ENCODE peak calls at places on chromosomes 5 and 9, in four cellular contexts. W, A, U and O are unnamed samples.

GRCh38 chr9:6566409-6567139 is 79.0 kb downstream of the GLDC start:
- DNase-seq in W (no peak), A (no peak), U (no peak), O (no peak)

GRCh38 chr5:172493906-172494305 is 39.6 kb upstream of the SH3PXD2B start:
- DNase-seq in W (no peak), A (no peak), U (no peak), O (no peak)

GRCh38 chr5:20102291-20102690 is 114.3 kb upstream of the CDH18 start:
- DNase-seq in W (no peak), A (no peak), U (no peak), O (peak; percentile 33)

GRCh38 chr9:74777136-74777879 is 110.4 kb downstream of the TRPM6 start:
- DNase-seq in W (peak; percentile 80), A (peak; percentile 76), U (peak; percentile 33), O (peak; percentile 84)

GRCh38 chr9:91060520-91061343 is 259.1 kb downstream of the SYK start:
- DNase-seq in W (no peak), A (no peak), U (no peak), O (no peak)

GRCh38 chr5:32426440-32427151 is 17.9 kb downstream of the ZFR start:
- DNase-seq in W (no peak), A (no peak), U (no peak), O (no peak)

GRCh38 chr5:120465281-120465961 is 1.3 kb downstream of the PRR16 start:
- DNase-seq in W (no peak), A (no peak), U (peak; percentile 73), O (peak; percentile 73)

GRCh38 chr9:2336055-2336454 is 285.5 kb upstream of the VLDLR start:
- DNase-seq in W (no peak), A (no peak), U (no peak), O (no peak)

GRCh38 chr5:135979510-135979909 is 24.7 kb upstream of the LECT2 start:
- DNase-seq in W (no peak), A (no peak), U (no peak), O (no peak)

GRCh38 chr5:127517110-127517479 is 345 bp upstream of the PRRC1 start:
- DNase-seq in W (no peak), A (no peak), U (no peak), O (no peak)

GRCh38 chr9:131310833-131311554 is 21.5 kb downstream of the PLPP7 start:
- DNase-seq in W (peak; percentile 40), A (peak; percentile 7), U (no peak), O (peak; percentile 18)

GRCh38 chr5:31476607-31477200 is 55.2 kb downstream of the DROSHA start:
- DNase-seq in W (no peak), A (no peak), U (no peak), O (no peak)

GRCh38 chr5:115179959-115180709 is 10.4 kb upstream of the TRIM36 start:
- DNase-seq in W (no peak), A (no peak), U (peak; percentile 94), O (peak; percentile 92)

GRCh38 chr9:114513050-114513951 is 8.0 kb upstream of the WHRN start:
- DNase-seq in W (peak; percentile 44), A (no peak), U (no peak), O (no peak)

GRCh38 chr9:111375817-111376564 is 46.0 kb upstream of the OR2K2 start:
- DNase-seq in W (no peak), A (no peak), U (no peak), O (no peak)

GRCh38 chr5:34695275-34696032 is 39.3 kb downstream of the RAI14 start:
- DNase-seq in W (no peak), A (no peak), U (no peak), O (no peak)

GRCh38 chr5:143968071-143968878 is 156.3 kb downstream of the HMHB1 start:
- DNase-seq in W (peak; percentile 69), A (peak; percentile 36), U (peak; percentile 37), O (peak; percentile 57)

GRCh38 chr9:93894691-93895079 is 60.5 kb downstream of the BARX1 start:
- DNase-seq in W (no peak), A (no peak), U (peak; percentile 8), O (no peak)

GRCh38 chr9:94606641-94607339 is 13.2 kb upstream of the FBP2 start:
- DNase-seq in W (peak; percentile 46), A (peak; percentile 69), U (no peak), O (no peak)

GRCh38 chr5:135342227-135342859 is 56.7 kb downstream of the MACROH2A1 start:
- DNase-seq in W (no peak), A (no peak), U (no peak), O (no peak)

GRCh38 chr9:75992480-75993206 is 102.2 kb downstream of the PCSK5 start:
- DNase-seq in W (no peak), A (no peak), U (no peak), O (no peak)

GRCh38 chr5:25851301-25851700 is 1187.1 kb downstream of the CDH9 start:
- DNase-seq in W (no peak), A (no peak), U (no peak), O (no peak)

GRCh38 chr9:2125909-2126308 is 110.8 kb downstream of the SMARCA2 start:
- DNase-seq in W (peak; percentile 36), A (peak; percentile 4), U (no peak), O (no peak)

GRCh38 chr9:34651876-34652602 is at the start of gene IL11RA:
- DNase-seq in W (peak; percentile 41), A (peak; percentile 33), U (no peak), O (peak; percentile 95)

GRCh38 chr5:12467799-12468198 is 563.6 kb upstream of the CTNND2 start:
- DNase-seq in W (no peak), A (no peak), U (no peak), O (no peak)

GRCh38 chr5:68141494-68141893 is 74.1 kb upstream of the PIK3R1 start:
- DNase-seq in W (peak; percentile 32), A (peak; percentile 11), U (no peak), O (no peak)

GRCh38 chr5:131795879-131796792 is 681 bp downstream of the FNIP1 start:
- DNase-seq in W (peak; percentile 49), A (peak; percentile 52), U (peak; percentile 68), O (peak; percentile 75)

GRCh38 chr9:4967521-4967920 is 17.6 kb upstream of the JAK2 start:
- DNase-seq in W (no peak), A (no peak), U (no peak), O (no peak)

GRCh38 chr9:125241863-125242739 is 958 bp upstream of the HSPA5 start:
- DNase-seq in W (no peak), A (no peak), U (peak; percentile 53), O (no peak)

GRCh38 chr5:74389531-74390305 is 250.8 kb downstream of the ENC1 start:
- DNase-seq in W (no peak), A (no peak), U (peak; percentile 24), O (no peak)

GRCh38 chr9:32989651-32990050 is 11.8 kb downstream of the APTX start:
- DNase-seq in W (no peak), A (no peak), U (no peak), O (no peak)

GRCh38 chr9:32992596-32993238 is 8.7 kb downstream of the APTX start:
- DNase-seq in W (no peak), A (no peak), U (no peak), O (no peak)

GRCh38 chr9:32986971-32987370 is 14.5 kb downstream of the APTX start:
- DNase-seq in W (no peak), A (no peak), U (no peak), O (no peak)

GRCh38 chr9:32991895-32992595 is 9.4 kb downstream of the APTX start:
- DNase-seq in W (peak; percentile 12), A (no peak), U (peak; percentile 52), O (no peak)
- H3K27ac ChIP-seq in W (no peak overlapping the region), A (no peak overlapping the region), U (peak overlapping the region; percentile 59), O (no peak overlapping the region)

GRCh38 chr5:2813678-2814077 is 62.2 kb upstream of the IRX2 start:
- DNase-seq in W (no peak), A (no peak), U (no peak), O (no peak)
- TF ChIP-seq CTCF in W (no peak), A (no peak), U (no peak), O (no peak)

DNA sequence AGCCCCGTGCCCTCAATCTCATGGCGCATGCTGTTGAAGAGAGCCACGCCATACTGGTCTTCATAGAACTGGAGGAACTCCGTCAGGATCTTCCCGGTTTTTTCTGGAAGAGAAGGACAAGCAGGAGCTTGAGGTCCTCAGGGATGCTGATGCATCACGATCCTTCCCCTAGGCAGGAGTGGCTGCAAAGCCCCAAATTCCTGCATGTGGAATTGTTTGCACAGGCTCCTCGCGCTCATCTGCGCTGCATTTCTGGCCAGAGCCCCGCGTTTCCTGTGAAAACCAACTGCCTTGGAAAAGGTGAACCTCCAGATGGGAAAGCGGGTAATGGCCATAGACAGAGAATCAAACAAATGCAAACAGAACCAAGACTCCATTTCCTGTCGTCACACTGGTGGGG is 80.4 kb downstream of the LRSAM1 start:
- DNase-seq in W (no peak), A (no peak), U (no peak), O (no peak)
- TF ChIP-seq EZH2phosphoT487 in W (no peak), A (no peak), U (no peak), O (no peak)

GRCh38 chr5:149580808-149581191 is 498 bp upstream of the ARHGEF37 start:
- DNase-seq in W (peak; percentile 58), A (no peak), U (no peak), O (no peak)
- H3K27ac ChIP-seq in W (peak overlapping the region; percentile 36), A (no peak overlapping the region), U (peak overlapping the region; percentile 73), O (no peak overlapping the region)

GRCh38 chr9:16262467-16263261 is 607.8 kb downstream of the BNC2 start:
- DNase-seq in W (peak; percentile 62), A (no peak), U (no peak), O (no peak)

GRCh38 chr9:16268037-16269010 is 602.1 kb downstream of the BNC2 start:
- DNase-seq in W (no peak), A (no peak), U (peak; percentile 76), O (no peak)

GRCh38 chr9:16267336-16268036 is 603.0 kb downstream of the BNC2 start:
- DNase-seq in W (peak; percentile 69), A (no peak), U (peak; percentile 29), O (no peak)

GRCh38 chr9:16265671-16266070 is 604.8 kb downstream of the BNC2 start:
- DNase-seq in W (no peak), A (no peak), U (no peak), O (no peak)

DNA sequence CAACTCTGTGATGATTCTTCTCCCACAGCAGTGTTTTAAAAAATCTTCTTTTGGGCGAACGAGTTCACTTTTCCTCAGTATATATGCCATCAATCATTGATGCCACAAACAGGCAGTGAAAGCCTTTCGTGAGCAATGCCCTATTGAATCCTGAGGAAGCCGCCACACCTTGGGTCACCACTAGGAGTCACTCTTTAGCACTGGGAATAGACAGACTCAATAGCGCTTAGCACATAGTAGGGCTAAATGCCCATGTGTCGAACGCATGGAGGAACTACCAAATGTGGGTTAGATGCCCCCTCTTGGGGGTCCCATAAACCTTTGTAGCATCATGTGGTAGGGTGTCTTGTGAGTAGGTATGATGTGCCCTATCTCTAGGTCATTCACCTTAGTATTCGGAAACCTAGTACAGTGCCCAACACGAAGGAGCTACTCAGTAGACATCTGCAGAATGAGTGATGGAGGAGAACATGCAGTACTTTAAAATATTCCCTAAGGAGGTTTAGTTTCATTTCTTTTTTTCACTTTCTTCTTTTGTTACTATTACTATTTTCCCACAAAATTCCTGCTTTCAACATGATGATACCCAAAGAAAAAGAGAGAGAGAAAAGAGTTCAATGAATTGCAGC is 603.7 kb downstream of the BNC2 start:
- DNase-seq in W (no peak), A (no peak), U (no peak), O (peak; percentile 13)
- TF ChIP-seq CTCF in W (peak; percentile 54), A (peak; percentile 79), U (peak; percentile 73), O (peak; percentile 65)